ENCODE peak calls at places on chromosomes 2 and 18, in seven cellular contexts. G, L, O, T, X, S and A are unnamed samples.

GRCh38 chr18:47912343-47912742 is 18.1 kb downstream of the SMAD2 start:
- DNase-seq in G (no peak), L (no peak), O (no peak), T (no peak), X (no peak), S (no peak), A (no peak)

GRCh38 chr2:45263147-45263546 is 253.9 kb upstream of the SIX2 start:
- DNase-seq in G (no peak), L (no peak), O (peak; percentile 81), T (no peak), X (no peak), S (no peak), A (no peak)

GRCh38 chr2:180367831-180368230 is 360.7 kb upstream of the CWC22 start:
- DNase-seq in G (no peak), L (no peak), O (no peak), T (no peak), X (no peak), S (no peak), A (no peak)

GRCh38 chr2:156810094-156810493 is 373.9 kb downstream of the GPD2 start:
- DNase-seq in G (no peak), L (no peak), O (no peak), T (no peak), X (no peak), S (no peak), A (no peak)

GRCh38 chr2:178747767-178748166 is 59.5 kb downstream of the TTN start:
- DNase-seq in G (no peak), L (no peak), O (no peak), T (no peak), X (no peak), S (no peak), A (no peak)

GRCh38 chr2:18046558-18046957 is 168.1 kb downstream of the KCNS3 start:
- DNase-seq in G (no peak), L (no peak), O (no peak), T (no peak), X (no peak), S (no peak), A (no peak)

GRCh38 chr18:63994783-63995399 is 25.0 kb downstream of the SERPINB8 start:
- DNase-seq in G (peak; percentile 32), L (peak; percentile 18), O (peak; percentile 72), T (peak; percentile 16), X (no peak), S (peak; percentile 22), A (peak; percentile 78)

GRCh38 chr2:241211276-241211675 is 22.8 kb downstream of the ANO7 start:
- DNase-seq in G (no peak), L (no peak), O (no peak), T (no peak), X (no peak), S (no peak), A (no peak)

GRCh38 chr2:14401838-14402237 is 230.7 kb upstream of the LRATD1 start:
- DNase-seq in G (no peak), L (no peak), O (no peak), T (no peak), X (no peak), S (no peak), A (peak; percentile 86)

GRCh38 chr18:32380559-32380958 is 90.1 kb downstream of the GAREM1 start:
- DNase-seq in G (no peak), L (no peak), O (no peak), T (no peak), X (no peak), S (no peak), A (peak; percentile 40)

GRCh38 chr2:191749181-191749540 is 71.2 kb downstream of the NABP1 start:
- DNase-seq in G (no peak), L (no peak), O (no peak), T (no peak), X (no peak), S (peak; percentile 8), A (no peak)

GRCh38 chr2:62803961-62804360 is 98.4 kb downstream of the EHBP1 start:
- DNase-seq in G (no peak), L (no peak), O (no peak), T (no peak), X (no peak), S (no peak), A (no peak)

GRCh38 chr2:27833931-27834330 is 56.3 kb downstream of the RBKS start:
- DNase-seq in G (no peak), L (no peak), O (no peak), T (no peak), X (no peak), S (no peak), A (peak; percentile 20)

GRCh38 chr18:2337552-2338141 is 233.7 kb downstream of the METTL4 start:
- DNase-seq in G (peak; percentile 60), L (peak; percentile 1), O (peak; percentile 26), T (peak; percentile 17), X (no peak), S (peak; percentile 19), A (peak; percentile 74)

GRCh38 chr2:126906781-126907180 is 8.1 kb downstream of the TEX51 start:
- DNase-seq in G (no peak), L (no peak), O (peak; percentile 1), T (no peak), X (no peak), S (no peak), A (no peak)

GRCh38 chr2:173134703-173135102 is 59.1 kb downstream of the MAP3K20 start:
- DNase-seq in G (no peak), L (no peak), O (no peak), T (no peak), X (no peak), S (no peak), A (peak; percentile 38)

GRCh38 chr2:108988796-108989713 is at the start of gene EDAR:
- DNase-seq in G (peak; percentile 18), L (peak; percentile 64), O (peak; percentile 67), T (peak; percentile 54), X (no peak), S (peak; percentile 57), A (peak; percentile 87)

GRCh38 chr2:72143441-72144356 is 4.0 kb downstream of the CYP26B1 start:
- DNase-seq in G (no peak), L (no peak), O (peak; percentile 57), T (no peak), X (no peak), S (no peak), A (peak; percentile 42)

GRCh38 chr2:241502281-241502680 is 6.1 kb downstream of the STK25 start:
- DNase-seq in G (no peak), L (no peak), O (no peak), T (no peak), X (no peak), S (no peak), A (no peak)

GRCh38 chr2:238247002-238247822 is 7.4 kb upstream of the HES6 start:
- DNase-seq in G (no peak), L (no peak), O (no peak), T (no peak), X (no peak), S (no peak), A (no peak)

GRCh38 chr2:30218814-30219213 is 12.5 kb upstream of the LBH start:
- DNase-seq in G (no peak), L (no peak), O (no peak), T (no peak), X (no peak), S (peak; percentile 92), A (no peak)

GRCh38 chr2:37925063-37925897 is at the start of gene RMDN2:
- DNase-seq in G (peak; percentile 91), L (peak; percentile 77), O (peak; percentile 99), T (peak; percentile 97), X (peak; percentile 42), S (peak; percentile 81), A (peak; percentile 97)
- TF ChIP-seq REST in G (peak; percentile 83), L (peak; percentile 81), O (peak; percentile 89), T (peak; percentile 6), X (peak; percentile 75), S (no peak), A (no peak)

GRCh38 chr2:101921961-101922325 is 69.8 kb upstream of the IL1R2 start:
- DNase-seq in G (no peak), L (no peak), O (no peak), T (no peak), X (no peak), S (no peak), A (no peak)
- H3K27ac ChIP-seq in G (no peak overlapping the region), L (no peak overlapping the region), O (no peak overlapping the region), T (no peak overlapping the region), X (no peak overlapping the region), S (no peak overlapping the region), A (no peak overlapping the region)

DNA sequence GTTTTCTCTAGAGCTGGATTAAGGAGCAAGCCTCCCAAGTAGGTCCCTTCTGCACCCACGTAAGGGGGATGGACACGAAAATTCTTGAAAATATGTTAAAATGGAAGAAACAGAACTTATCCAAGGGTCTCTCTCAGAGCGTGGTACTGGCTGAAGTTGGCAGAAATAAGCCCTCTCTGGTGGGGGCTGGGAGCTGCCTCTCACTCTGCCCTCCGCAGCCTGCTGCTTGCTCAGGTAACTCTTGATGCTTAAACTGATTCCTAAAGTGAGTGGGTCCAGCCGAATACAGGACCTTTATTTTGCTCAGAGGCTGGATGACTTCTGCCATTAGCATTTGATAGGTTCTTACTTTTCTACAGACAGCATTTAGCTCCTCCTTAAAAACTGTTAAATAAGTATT is 78.1 kb downstream of the SPHKAP start:
- DNase-seq in G (no peak), L (no peak), O (no peak), T (no peak), X (no peak), S (no peak), A (no peak)
- TF ChIP-seq REST in G (no peak), L (no peak), O (no peak), T (no peak), X (no peak), S (no peak), A (no peak)

GRCh38 chr2:196252408-196253114 is 81.2 kb upstream of the STK17B start:
- DNase-seq in G (no peak), L (no peak), O (no peak), T (no peak), X (no peak), S (no peak), A (no peak)
- H3K27ac ChIP-seq in G (no peak overlapping the region), L (no peak overlapping the region), O (no peak overlapping the region), T (no peak overlapping the region), X (no peak overlapping the region), S (no peak overlapping the region), A (no peak overlapping the region)